ENCODE peak calls at places on chromosomes 12 and 14, in eight cellular contexts. S, V, K, B, A, R, I and G are unnamed samples.

GRCh38 chr12:129404556-129404955 is 499.3 kb downstream of the TMEM132D start:
- DNase-seq in S (no peak), V (no peak), K (no peak), B (no peak), A (no peak), R (no peak), I (no peak), G (no peak)

GRCh38 chr12:101925352-101925751 is 48.0 kb downstream of the DRAM1 start:
- DNase-seq in S (peak; percentile 10), V (peak; percentile 72), K (peak; percentile 46), B (no peak), A (peak; percentile 43), R (peak; percentile 99), I (peak; percentile 93), G (peak; percentile 67)

GRCh38 chr12:10562306-10562933 is 51.0 kb downstream of the MAGOHB start:
- DNase-seq in S (peak; percentile 2), V (peak; percentile 51), K (peak; percentile 53), B (peak; percentile 16), A (no peak), R (peak; percentile 54), I (peak; percentile 26), G (no peak)

GRCh38 chr14:71143391-71144290 is 236.4 kb downstream of the PCNX1 start:
- DNase-seq in S (peak; percentile 46), V (no peak), K (peak; percentile 18), B (no peak), A (no peak), R (peak; percentile 80), I (peak; percentile 56), G (peak; percentile 19)

GRCh38 chr12:11650697-11651281 is 1.3 kb downstream of the ETV6 start:
- DNase-seq in S (no peak), V (no peak), K (no peak), B (peak; percentile 33), A (no peak), R (peak; percentile 37), I (peak; percentile 61), G (no peak)

GRCh38 chr12:54424232-54424631 is 5.2 kb upstream of the ITGA5 start:
- DNase-seq in S (no peak), V (no peak), K (no peak), B (no peak), A (no peak), R (no peak), I (no peak), G (no peak)

GRCh38 chr12:123003257-123003656 is 22.8 kb downstream of the ARL6IP4 start:
- DNase-seq in S (no peak), V (no peak), K (no peak), B (no peak), A (no peak), R (no peak), I (no peak), G (no peak)

GRCh38 chr12:52172956-52173355 is 18.9 kb downstream of the KRT80 start:
- DNase-seq in S (no peak), V (no peak), K (no peak), B (no peak), A (no peak), R (no peak), I (no peak), G (no peak)

GRCh38 chr14:103923863-103924262 is 4.4 kb upstream of the TDRD9 start:
- DNase-seq in S (no peak), V (no peak), K (no peak), B (no peak), A (no peak), R (no peak), I (no peak), G (no peak)

GRCh38 chr12:107461222-107461980 is 224.2 kb upstream of the PWP1 start:
- DNase-seq in S (peak; percentile 27), V (peak; percentile 86), K (no peak), B (no peak), A (no peak), R (peak; percentile 91), I (no peak), G (peak; percentile 19)

GRCh38 chr12:10617868-10618267 is 4.5 kb upstream of the MAGOHB start:
- DNase-seq in S (no peak), V (no peak), K (no peak), B (no peak), A (no peak), R (peak; percentile 10), I (no peak), G (no peak)

GRCh38 chr14:93977790-93978581 is 1.6 kb upstream of the ASB2 start:
- DNase-seq in S (no peak), V (no peak), K (no peak), B (no peak), A (no peak), R (no peak), I (peak; percentile 89), G (no peak)

GRCh38 chr12:65728913-65729793 is 95.1 kb upstream of the HMGA2 start:
- DNase-seq in S (no peak), V (no peak), K (no peak), B (peak; percentile 75), A (no peak), R (peak; percentile 5), I (no peak), G (no peak)

GRCh38 chr12:19248929-19249602 is 119.5 kb downstream of the PLEKHA5 start:
- DNase-seq in S (no peak), V (no peak), K (peak; percentile 30), B (no peak), A (no peak), R (peak; percentile 88), I (no peak), G (no peak)

GRCh38 chr12:22709292-22709691 is 84.3 kb downstream of the ETNK1 start:
- DNase-seq in S (no peak), V (peak; percentile 29), K (peak; percentile 42), B (peak; percentile 46), A (no peak), R (no peak), I (no peak), G (no peak)

GRCh38 chr14:24806061-24806678 is 172.2 kb upstream of the GZMB start:
- DNase-seq in S (no peak), V (peak; percentile 34), K (peak; percentile 68), B (peak; percentile 82), A (no peak), R (peak; percentile 45), I (peak; percentile 47), G (no peak)

DNA sequence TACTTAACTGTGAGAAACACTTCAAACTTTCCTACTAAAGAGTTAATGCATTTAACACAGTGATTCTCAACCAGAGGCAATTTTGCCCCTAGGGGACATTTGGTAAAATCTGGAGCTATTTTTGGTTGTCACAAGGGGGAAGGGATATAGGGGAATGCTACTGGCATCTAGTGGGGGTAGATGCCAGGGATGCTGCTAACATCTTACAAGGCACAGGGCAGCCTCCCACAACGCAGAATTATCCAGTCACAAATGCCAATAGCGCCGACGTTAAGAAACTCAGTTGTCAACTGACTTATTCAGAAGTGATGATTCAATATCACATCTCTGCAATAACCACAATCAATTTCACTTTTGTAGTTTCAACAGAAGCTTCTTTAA is 2.0 kb downstream of the EEA1 start:
- DNase-seq in S (no peak), V (no peak), K (peak; percentile 59), B (peak; percentile 42), A (no peak), R (peak; percentile 28), I (peak; percentile 4), G (no peak)
- H3K4me3 ChIP-seq in S (peak overlapping the region; percentile 72), V (peak overlapping the region; percentile 16), K (peak overlapping the region; percentile 86), B (peak overlapping the region; percentile 71), A (peak overlapping the region; percentile 84), R (peak overlapping the region; percentile 14), I (no peak overlapping the region), G (no peak overlapping the region)

GRCh38 chr12:4957781-4958180 is 48.1 kb downstream of the KCNA1 start:
- DNase-seq in S (no peak), V (no peak), K (no peak), B (no peak), A (no peak), R (no peak), I (no peak), G (no peak)

GRCh38 chr12:4958697-4959375 is 49.1 kb downstream of the KCNA1 start:
- DNase-seq in S (no peak), V (peak; percentile 61), K (no peak), B (no peak), A (no peak), R (no peak), I (no peak), G (no peak)

GRCh38 chr12:4956054-4956453 is 46.3 kb downstream of the KCNA1 start:
- DNase-seq in S (peak; percentile 52), V (peak; percentile 57), K (no peak), B (no peak), A (no peak), R (no peak), I (no peak), G (no peak)

GRCh38 chr12:4954632-4955354 is 45.1 kb downstream of the KCNA1 start:
- DNase-seq in S (no peak), V (no peak), K (no peak), B (no peak), A (no peak), R (no peak), I (no peak), G (no peak)

DNA sequence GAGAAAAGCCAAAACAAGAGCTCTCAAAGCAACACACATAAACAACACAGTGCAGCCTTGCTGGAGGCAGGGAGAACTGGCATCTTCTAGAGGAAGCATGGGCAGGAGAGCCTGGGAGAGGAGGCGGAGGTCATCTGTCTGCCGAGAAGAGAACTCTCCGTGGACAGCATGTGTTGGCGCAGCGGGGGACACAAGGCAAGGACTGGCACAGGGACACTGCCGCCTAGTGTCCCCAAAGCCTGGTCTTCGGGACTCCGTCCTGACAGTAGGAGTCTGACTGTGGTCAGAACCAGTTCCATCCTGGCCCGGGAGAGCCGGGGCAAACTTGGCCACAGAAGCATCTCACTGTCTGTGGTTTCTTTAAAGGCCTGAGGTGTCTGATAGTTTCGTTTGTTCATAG is 47.3 kb downstream of the KCNA1 start:
- DNase-seq in S (no peak), V (no peak), K (no peak), B (no peak), A (no peak), R (no peak), I (no peak), G (no peak)
- TF ChIP-seq CTCF in S (no peak), V (no peak), K (no peak), B (no peak), A (no peak), R (no peak), I (no peak), G (no peak)

DNA sequence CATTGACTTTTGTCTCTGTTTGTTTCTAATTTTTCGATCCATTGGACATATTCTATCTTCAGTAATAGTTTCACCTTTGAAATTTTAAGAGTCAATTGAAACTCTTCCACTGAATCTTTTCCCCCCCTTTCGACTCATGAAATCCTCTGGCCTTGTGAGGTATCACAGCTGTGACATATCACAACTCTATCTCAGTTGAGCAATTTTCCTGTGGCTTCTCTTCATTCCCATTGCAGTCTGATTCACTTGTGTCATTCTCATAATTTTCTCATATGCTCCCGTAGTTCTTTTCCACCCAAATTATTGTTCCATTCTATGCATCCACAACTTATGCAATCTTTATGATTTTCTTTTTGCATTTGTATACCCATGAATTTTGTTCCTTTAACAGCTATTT is 261.6 kb downstream of the DACT1 start:
- DNase-seq in S (no peak), V (no peak), K (peak; percentile 6), B (no peak), A (no peak), R (peak; percentile 92), I (no peak), G (no peak)
- H3K4me3 ChIP-seq in S (no peak overlapping the region), V (no peak overlapping the region), K (no peak overlapping the region), B (no peak overlapping the region), A (no peak overlapping the region), R (no peak overlapping the region), I (no peak overlapping the region), G (no peak overlapping the region)

DNA sequence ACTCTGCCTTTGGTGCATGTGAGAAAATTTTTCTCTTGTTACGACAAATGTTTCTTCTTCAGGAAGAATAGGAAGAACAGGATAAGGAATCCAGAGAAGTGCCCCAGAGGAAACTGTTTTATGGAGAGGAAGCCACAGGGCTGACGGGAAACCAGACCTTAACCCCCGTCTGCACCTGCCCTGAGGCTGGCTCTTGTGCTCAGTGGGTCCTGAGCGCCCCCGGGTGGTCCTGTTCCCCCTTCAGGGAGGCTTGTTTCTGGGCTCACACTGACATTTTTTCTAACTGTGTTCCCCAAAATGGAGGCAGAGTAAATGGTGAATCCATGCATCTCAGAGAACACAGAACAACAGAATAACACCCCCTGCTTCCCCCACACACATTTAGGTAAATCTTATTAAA is 691.8 kb downstream of the TMEM121 start:
- DNase-seq in S (no peak), V (no peak), K (no peak), B (no peak), A (no peak), R (no peak), I (no peak), G (no peak)
- TF ChIP-seq CTCF in S (no peak), V (no peak), K (no peak), B (no peak), A (no peak), R (no peak), I (no peak), G (no peak)